ENCODE peak calls at places on chromosomes 16 and 17, in five cellular contexts. A is heart left ventricle, T is IMR-90, R is ovary, H is right lobe of liver. G is an unnamed sample.

GRCh38 chr16:12677472-12677871 is 126.2 kb downstream of the CPPED1 start:
- DNase-seq in A (no peak), T (no peak), R (no peak), H (no peak), G (no peak)

GRCh38 chr16:72990003-72990521 is 57.9 kb downstream of the ZFHX3 start:
- DNase-seq in A (peak; percentile 63), T (peak; percentile 68), R (no peak), H (peak; percentile 30), G (peak; percentile 97)

GRCh38 chr17:48629411-48629759 is 3.2 kb upstream of the HOXB9 start:
- DNase-seq in A (no peak), T (no peak), R (no peak), H (no peak), G (no peak)

GRCh38 chr16:77820340-77820739 is 32.0 kb downstream of the VAT1L start:
- DNase-seq in A (no peak), T (no peak), R (no peak), H (no peak), G (no peak)

GRCh38 chr17:28610372-28610771 is 3.6 kb downstream of the RSKR start:
- DNase-seq in A (no peak), T (no peak), R (no peak), H (no peak), G (no peak)

GRCh38 chr16:11016524-11016988 is 72.2 kb downstream of the CLEC16A start:
- DNase-seq in A (no peak), T (peak; percentile 28), R (no peak), H (no peak), G (no peak)

GRCh38 chr16:66365588-66365987 is 903 bp upstream of the CDH5 start:
- DNase-seq in A (peak; percentile 67), T (peak; percentile 20), R (peak; percentile 71), H (no peak), G (no peak)

GRCh38 chr16:2208772-2209171 is 1.9 kb downstream of the BRICD5 start:
- DNase-seq in A (no peak), T (no peak), R (no peak), H (no peak), G (no peak)

GRCh38 chr17:67151717-67152116 is 93.3 kb downstream of the HELZ start:
- DNase-seq in A (no peak), T (peak; percentile 81), R (no peak), H (no peak), G (no peak)

GRCh38 chr16:84109598-84110325 is 7.0 kb downstream of the MBTPS1 start:
- DNase-seq in A (no peak), T (peak; percentile 11), R (no peak), H (no peak), G (no peak)

GRCh38 chr16:84111481-84111880 is 5.3 kb downstream of the MBTPS1 start:
- DNase-seq in A (no peak), T (no peak), R (no peak), H (no peak), G (no peak)

GRCh38 chr16:54175169-54175551 is 111.4 kb downstream of the IRX3 start:
- DNase-seq in A (no peak), T (no peak), R (no peak), H (peak; percentile 78), G (no peak)

GRCh38 chr16:11142951-11143740 is 112.9 kb downstream of the SOCS1 start:
- DNase-seq in A (no peak), T (no peak), R (peak; percentile 5), H (no peak), G (no peak)

GRCh38 chr16:57795431-57795878 is 6.8 kb downstream of the KIFC3 start:
- DNase-seq in A (no peak), T (peak; percentile 38), R (no peak), H (peak; percentile 67), G (peak; percentile 56)

GRCh38 chr16:61549332-61549731 is 486.9 kb downstream of the CDH8 start:
- DNase-seq in A (no peak), T (no peak), R (no peak), H (no peak), G (no peak)

GRCh38 chr16:85170066-85171003 is 58.1 kb upstream of the CIBAR2 start:
- DNase-seq in A (no peak), T (no peak), R (no peak), H (no peak), G (no peak)

GRCh38 chr17:16975266-16975651 is 3.3 kb upstream of the TNFRSF13B start:
- DNase-seq in A (no peak), T (no peak), R (no peak), H (no peak), G (no peak)

GRCh38 chr16:71722801-71723536 is 1.5 kb downstream of the PHLPP2 start:
- DNase-seq in A (peak; percentile 69), T (peak; percentile 54), R (peak; percentile 74), H (peak; percentile 67), G (peak; percentile 59)

GRCh38 chr17:57600092-57600491 is 145.0 kb downstream of the CCDC182 start:
- DNase-seq in A (no peak), T (no peak), R (no peak), H (no peak), G (no peak)

GRCh38 chr17:77863814-77864161 is 94.7 kb upstream of the TNRC6C start:
- DNase-seq in A (peak; percentile 71), T (no peak), R (no peak), H (no peak), G (no peak)

GRCh38 chr17:65117384-65118035 is 19.7 kb upstream of the RGS9 start:
- DNase-seq in A (no peak), T (no peak), R (no peak), H (no peak), G (no peak)

GRCh38 chr16:85517780-85518179 is 95.3 kb upstream of the GSE1 start:
- DNase-seq in A (no peak), T (no peak), R (no peak), H (no peak), G (no peak)

GRCh38 chr17:43952351-43952723 is 1.4 kb downstream of the PYY start:
- DNase-seq in A (no peak), T (no peak), R (no peak), H (no peak), G (no peak)

GRCh38 chr17:10646393-10646990 is 10.6 kb downstream of the MYH3 start:
- DNase-seq in A (peak; percentile 63), T (peak; percentile 70), R (peak; percentile 78), H (peak; percentile 76), G (peak; percentile 60)

GRCh38 chr16:30046178-30046577 is 15.1 kb upstream of the TLCD3B start:
- DNase-seq in A (no peak), T (no peak), R (no peak), H (no peak), G (no peak)

GRCh38 chr16:17134586-17134985 is 336.2 kb downstream of the XYLT1 start:
- DNase-seq in A (no peak), T (no peak), R (no peak), H (no peak), G (no peak)
- H3K27ac ChIP-seq in A (no peak overlapping the region), T (no peak overlapping the region), R (no peak overlapping the region), H (no peak overlapping the region), G (no peak overlapping the region)

DNA sequence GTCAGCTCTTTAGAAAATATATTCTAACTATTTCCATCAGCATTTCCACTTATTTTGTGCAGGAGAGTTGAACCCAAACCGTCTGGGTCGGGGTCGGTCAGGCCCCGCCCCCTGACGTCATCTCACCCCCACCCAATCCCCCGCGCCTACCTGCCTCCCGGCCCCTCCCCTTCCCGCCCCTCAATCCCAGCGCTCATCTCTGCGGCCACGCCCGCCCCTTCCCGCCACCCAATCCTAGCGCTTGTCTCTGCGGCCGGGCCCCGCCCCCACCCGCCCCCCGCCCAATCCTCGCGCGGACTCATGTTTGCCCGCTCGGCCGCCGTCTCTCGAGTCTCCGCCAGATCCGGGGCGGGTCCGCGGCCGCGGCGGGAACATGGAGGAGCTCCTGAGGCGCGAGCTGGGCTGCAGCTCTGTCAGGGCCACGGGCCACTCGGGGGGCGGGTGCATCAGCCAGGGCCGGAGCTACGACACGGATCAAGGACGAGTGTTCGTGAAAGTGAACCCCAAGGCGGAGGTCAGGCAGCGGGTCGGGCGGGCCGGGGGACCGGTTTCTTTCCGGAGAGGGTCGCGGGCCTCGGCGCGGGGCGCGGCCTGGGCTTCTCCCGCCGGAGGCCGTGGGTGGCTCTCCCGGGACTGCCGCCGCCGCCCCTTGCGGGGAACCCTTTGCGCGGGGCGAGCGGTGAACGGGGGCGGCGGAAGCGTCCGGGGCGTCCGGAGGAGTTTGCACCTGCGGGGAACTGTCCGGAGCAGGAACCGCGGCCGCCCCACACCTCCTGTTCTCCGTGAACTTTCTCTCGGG is at the start of gene FN3KRP:
- DNase-seq in A (peak; percentile 97), T (peak; percentile 83), R (peak; percentile 96), H (peak; percentile 92), G (peak; percentile 96)
- TF ChIP-seq POLR2A in A (no peak), T (peak; percentile 70), R (peak; percentile 44), H (peak; percentile 49), G (peak; percentile 35)

DNA sequence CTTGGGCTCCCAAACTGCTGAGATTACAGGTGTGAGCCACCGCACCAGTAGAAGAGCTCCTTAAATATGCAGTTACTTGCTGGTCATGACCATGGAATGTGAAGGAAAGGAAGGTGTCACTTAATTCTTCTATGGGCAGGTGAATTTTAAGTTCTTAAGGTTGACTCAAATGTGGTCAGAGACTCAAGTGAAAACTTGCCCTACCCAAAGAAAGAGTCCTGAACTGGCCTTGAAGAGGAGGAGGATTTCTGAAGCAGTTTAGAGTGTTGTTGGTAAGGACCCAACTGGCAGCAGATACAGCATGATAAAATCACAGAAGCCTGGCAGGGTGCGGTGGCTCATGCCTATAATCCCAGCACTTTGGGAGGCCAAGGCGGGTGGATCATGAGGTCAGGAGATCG is 29.4 kb downstream of the CHD9 start:
- DNase-seq in A (no peak), T (no peak), R (no peak), H (no peak), G (peak; percentile 62)
- H3K4me1 ChIP-seq in A (peaks cover 64% of the 10 kb centered on the region), T (peaks cover 16% of the 10 kb centered on the region), R (peaks cover 22% of the 10 kb centered on the region), H (no peaks in the 10 kb centered on the region), G (peaks cover 17% of the 10 kb centered on the region)

GRCh38 chr17:14464741-14465140 is 163.9 kb downstream of the HS3ST3B1 start:
- DNase-seq in A (no peak), T (peak; percentile 70), R (no peak), H (no peak), G (peak; percentile 10)
- H3K27ac ChIP-seq in A (no peak overlapping the region), T (peak overlapping the region; percentile 67), R (no peak overlapping the region), H (no peak overlapping the region), G (no peak overlapping the region)

GRCh38 chr17:3048727-3049471 is 14.5 kb downstream of the OR1D5 start:
- DNase-seq in A (peak; percentile 97), T (peak; percentile 97), R (peak; percentile 91), H (peak; percentile 94), G (peak; percentile 97)
- TF ChIP-seq POLR2A in A (peak; percentile 72), T (no peak), R (no peak), H (no peak), G (peak; percentile 37)